ENCODE peak calls at places on chromosomes 12 and 14, in eight cellular contexts. R is retinal pigment epithelial cell, H is SK-N-SH, X is astrocyte of the spinal cord, J is right atrium auricular region, I is AG09309, U is GM12878, K is cardiac muscle cell. B is an unnamed sample.

GRCh38 chr14:39266589-39266870 is 32.8 kb downstream of the MIA2 start:
- DNase-seq in I (no peak), U (no peak), X (no peak), K (no peak), H (no peak), R (peak; percentile 17), J (no peak), B (peak; percentile 47)

GRCh38 chr12:29004936-29005304 is 144.2 kb upstream of the FAR2 start:
- DNase-seq in U (no peak), J (no peak), X (no peak), K (no peak), R (no peak), I (no peak), H (no peak), B (no peak)

GRCh38 chr14:90495357-90496276 is 98.8 kb downstream of the CALM1 start:
- DNase-seq in K (peak; percentile 82), X (peak; percentile 74), H (peak; percentile 28), J (no peak), R (no peak), I (peak; percentile 16), U (no peak), B (peak; percentile 84)

GRCh38 chr12:104788848-104789271 is 169.2 kb downstream of the SLC41A2 start:
- DNase-seq in I (no peak), R (no peak), X (no peak), K (no peak), J (no peak), H (no peak), U (no peak), B (no peak)

GRCh38 chr12:124171231-124171985 is 123.5 kb upstream of the RFLNA start:
- DNase-seq in R (no peak), X (no peak), H (no peak), I (no peak), K (no peak), J (no peak), U (no peak), B (no peak)

GRCh38 chr14:91918159-91918883 is 29.2 kb downstream of the FBLN5 start:
- DNase-seq in R (no peak), X (no peak), K (peak; percentile 42), I (no peak), J (no peak), U (no peak), H (no peak), B (peak; percentile 28)

GRCh38 chr12:31363416-31363809 is 37.5 kb upstream of the SINHCAF start:
- DNase-seq in J (no peak), R (no peak), I (no peak), K (no peak), H (no peak), U (no peak), X (no peak), B (no peak)

GRCh38 chr12:80443974-80444666 is at the start of gene PTPRQ:
- DNase-seq in H (no peak), R (no peak), U (no peak), I (peak; percentile 33), J (no peak), K (peak; percentile 68), X (no peak), B (peak; percentile 53)

GRCh38 chr12:89117448-89118034 is 234.8 kb downstream of the DUSP6 start:
- DNase-seq in U (no peak), K (no peak), I (no peak), X (no peak), R (no peak), J (no peak), H (no peak), B (peak; percentile 8)

GRCh38 chr14:26394114-26394855 is 203.5 kb downstream of the NOVA1 start:
- DNase-seq in J (no peak), H (peak; percentile 23), X (peak; percentile 17), I (no peak), U (no peak), K (peak; percentile 61), R (peak; percentile 43), B (peak; percentile 69)

GRCh38 chr14:76924363-76925151 is 98.3 kb downstream of the LRRC74A start:
- DNase-seq in I (no peak), U (no peak), K (no peak), J (no peak), H (peak; percentile 85), X (peak; percentile 44), R (peak; percentile 80), B (no peak)

GRCh38 chr12:65607271-65607880 is 216.9 kb upstream of the HMGA2 start:
- DNase-seq in K (no peak), J (no peak), H (no peak), X (peak; percentile 32), I (no peak), R (no peak), U (no peak), B (no peak)

GRCh38 chr12:77724367-77724957 is 106.2 kb upstream of the NAV3 start:
- DNase-seq in X (peak; percentile 65), R (no peak), J (no peak), U (no peak), I (peak; percentile 13), H (no peak), K (peak; percentile 72), B (peak; percentile 75)

GRCh38 chr14:85416771-85417170 is 113.2 kb upstream of the FLRT2 start:
- DNase-seq in J (no peak), I (peak; percentile 35), R (peak; percentile 65), U (no peak), X (peak; percentile 62), H (no peak), K (peak; percentile 76), B (peak; percentile 83)

GRCh38 chr12:121209629-121210572 is at the start of gene P2RX4:
- DNase-seq in J (peak; percentile 84), R (no peak), H (peak; percentile 97), U (peak; percentile 44), X (peak; percentile 65), I (peak; percentile 11), K (peak; percentile 74), B (peak; percentile 70)

GRCh38 chr12:98998697-98999299 is 353.7 kb downstream of the APAF1 start:
- DNase-seq in H (peak; percentile 55), I (peak; percentile 28), U (no peak), K (peak; percentile 58), X (peak; percentile 50), J (no peak), R (peak; percentile 9), B (peak; percentile 65)

GRCh38 chr12:87687362-87687761 is 341.8 kb downstream of the C12orf50 start:
- DNase-seq in K (peak; percentile 87), R (peak; percentile 55), I (no peak), X (peak; percentile 37), H (no peak), J (no peak), U (no peak), B (peak; percentile 75)

DNA sequence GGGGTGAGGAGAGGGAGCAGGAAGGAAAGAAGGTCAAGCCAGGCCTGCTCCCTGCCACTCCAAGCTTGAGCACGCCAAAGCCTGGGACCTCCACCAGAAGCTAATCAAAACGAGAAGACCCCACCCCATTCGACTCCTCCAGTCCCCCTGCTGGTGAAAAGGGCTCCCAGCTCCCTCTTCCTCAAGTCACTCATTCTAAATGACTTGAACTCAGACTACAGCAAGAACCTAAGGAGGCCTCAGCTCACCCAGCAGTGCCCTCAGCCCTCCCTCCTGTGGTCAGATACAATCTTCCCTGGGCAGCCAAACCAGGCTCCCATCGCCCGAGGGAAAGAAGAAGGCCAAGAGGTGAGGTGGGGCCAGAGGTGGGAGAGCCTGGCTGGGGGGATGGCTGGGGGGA is 17.4 kb downstream of the HDAC7 start:
- DNase-seq in U (no peak), X (no peak), I (no peak), K (no peak), J (no peak), R (no peak), H (peak; percentile 52), B (no peak)
- TF ChIP-seq CTCF in U (peak; percentile 8), X (peak; percentile 49), I (peak; percentile 33), K (peak; percentile 40), J (no peak), R (peak; percentile 57), H (peak; percentile 39), B (peak; percentile 28)

GRCh38 chr12:45613855-45614254 is 115.7 kb upstream of the ARID2 start:
- DNase-seq in U (no peak), H (no peak), K (no peak), X (no peak), J (no peak), I (no peak), R (no peak), B (no peak)

GRCh38 chr12:45612044-45612794 is 117.3 kb upstream of the ARID2 start:
- DNase-seq in X (peak; percentile 20), I (no peak), J (no peak), U (no peak), H (no peak), K (peak; percentile 23), R (no peak), B (peak; percentile 63)

GRCh38 chr12:45613306-45613705 is 116.2 kb upstream of the ARID2 start:
- DNase-seq in X (peak; percentile 52), U (no peak), K (no peak), R (no peak), I (no peak), H (no peak), J (no peak), B (peak; percentile 34)

GRCh38 chr12:45611495-45611894 is 118.0 kb upstream of the ARID2 start:
- DNase-seq in U (no peak), I (no peak), J (no peak), K (no peak), R (no peak), X (no peak), H (no peak), B (no peak)

DNA sequence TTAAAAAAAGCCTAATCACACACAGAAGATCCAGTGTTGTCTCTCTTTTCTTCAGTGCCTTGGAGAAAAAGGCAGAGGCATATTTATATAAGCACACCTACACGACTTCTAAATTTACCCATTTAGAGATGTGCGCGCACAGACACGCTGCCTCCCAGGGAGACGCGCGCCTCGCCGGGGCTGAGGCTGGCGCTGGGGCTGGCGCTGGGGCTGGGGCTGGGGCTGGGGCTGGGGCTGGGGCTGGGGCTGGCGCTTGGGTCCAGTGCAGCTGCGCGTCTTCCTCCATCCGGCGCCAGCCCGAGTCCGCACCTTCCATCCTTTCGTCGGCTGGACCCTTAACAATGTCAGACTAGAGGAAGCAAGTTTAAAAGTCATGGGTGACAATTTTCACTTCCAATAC is 118.4 kb upstream of the ARID2 start:
- DNase-seq in H (peak; percentile 63), K (no peak), X (no peak), I (no peak), R (no peak), U (no peak), J (no peak), B (no peak)
- H3K4me3 ChIP-seq in H (no peak overlapping the region), K (no peak overlapping the region), X (peak overlapping the region; percentile 6), I (no peak overlapping the region), R (peak overlapping the region; percentile 30), U (peak overlapping the region; percentile 30), J (no peak overlapping the region), B (no peak overlapping the region)

DNA sequence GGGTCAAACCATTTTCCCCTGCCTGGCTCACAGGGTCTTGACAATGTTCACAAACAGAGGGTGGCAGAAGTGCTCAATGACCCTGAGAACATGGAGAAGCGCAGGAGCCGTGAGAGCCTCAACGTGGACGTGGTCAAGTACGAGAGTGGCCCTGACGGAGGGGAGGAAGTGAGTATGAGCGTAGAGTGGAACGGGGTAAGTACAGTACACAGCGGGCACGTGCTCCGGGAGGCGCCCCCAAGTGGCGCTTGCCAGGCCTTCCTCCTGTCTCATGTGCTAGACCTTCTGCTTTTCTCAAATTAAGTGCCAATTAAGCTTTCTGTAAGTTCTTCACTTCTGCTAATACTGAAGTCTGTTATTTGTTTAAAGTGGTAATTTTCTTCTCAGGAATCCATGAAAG is 35.9 kb downstream of the XRCC3 start:
- DNase-seq in X (peak; percentile 16), K (peak; percentile 38), U (peak; percentile 34), R (no peak), H (peak; percentile 74), I (no peak), J (no peak), B (peak; percentile 29)
- TF ChIP-seq CTCF in X (peak; percentile 57), K (peak; percentile 45), U (peak; percentile 78), R (peak; percentile 58), H (peak; percentile 52), I (peak; percentile 47), J (no peak), B (peak; percentile 43)

GRCh38 chr14:58488550-58488949 is 61.0 kb downstream of the KIAA0586 start:
- DNase-seq in J (no peak), I (no peak), X (peak; percentile 48), K (peak; percentile 36), U (no peak), H (no peak), R (no peak), B (peak; percentile 41)
- H3K4me3 ChIP-seq in J (no peak overlapping the region), I (no peak overlapping the region), X (no peak overlapping the region), K (no peak overlapping the region), U (no peak overlapping the region), H (peak overlapping the region; percentile 2), R (no peak overlapping the region), B (no peak overlapping the region)